ENCODE peak calls at places on chromosomes 6 and 20, in eight cellular contexts. F is fibroblast of the aortic adventitia, M is heart right ventricle, C is lower lobe of right lung, K is SJSA1, V is fibroblast of lung, G is mammary epithelial cell, I is left ventricle myocardium inferior. R is an unnamed sample.

GRCh38 chr20:14877616-14878015 is 540.2 kb upstream of the FLRT3 start:
- DNase-seq in F (no peak), M (no peak), C (no peak), K (no peak), V (no peak), G (no peak), I (no peak), R (no peak)

GRCh38 chr20:53706008-53706481 is 112.4 kb upstream of the ZNF217 start:
- DNase-seq in F (peak), M (no peak), C (no peak), K (peak), V (peak), G (no peak), I (no peak), R (no peak)

GRCh38 chr6:132209351-132209750 is 191.9 kb downstream of the MOXD1 start:
- DNase-seq in F (no peak), M (no peak), C (no peak), K (no peak), V (no peak), G (peak), I (no peak), R (peak)

GRCh38 chr6:45922728-45923351 is 92.8 kb downstream of the CLIC5 start:
- DNase-seq in F (peak), M (peak), C (peak), K (peak), V (peak), G (peak), I (peak), R (peak)

GRCh38 chr6:17485181-17485580 is 91.8 kb downstream of the CAP2 start:
- DNase-seq in F (no peak), M (no peak), C (no peak), K (no peak), V (no peak), G (no peak), I (no peak), R (no peak)

GRCh38 chr20:11451793-11452291 is 465.9 kb upstream of the BTBD3 start:
- DNase-seq in F (peak), M (no peak), C (no peak), K (peak), V (peak), G (peak), I (no peak), R (no peak)

GRCh38 chr20:60224914-60225313 is 266.7 kb downstream of the CDH26 start:
- DNase-seq in F (peak), M (no peak), C (no peak), K (peak), V (no peak), G (peak), I (no peak), R (peak)

GRCh38 chr6:113882341-113882740 is 25.2 kb downstream of the MARCKS start:
- DNase-seq in F (no peak), M (no peak), C (no peak), K (no peak), V (no peak), G (no peak), I (no peak), R (peak)

GRCh38 chr6:4973972-4974885 is 29.6 kb downstream of the RPP40 start:
- DNase-seq in F (peak), M (peak), C (no peak), K (no peak), V (peak), G (no peak), I (no peak), R (no peak)

GRCh38 chr20:17619351-17620093 is 49.6 kb downstream of the DSTN start:
- DNase-seq in F (no peak), M (no peak), C (no peak), K (no peak), V (no peak), G (no peak), I (no peak), R (no peak)

GRCh38 chr6:100482698-100483097 is 18.0 kb upstream of the SIM1 start:
- DNase-seq in F (no peak), M (no peak), C (no peak), K (no peak), V (no peak), G (no peak), I (no peak), R (no peak)

GRCh38 chr6:155782739-155783459 is 327.3 kb upstream of the NOX3 start:
- DNase-seq in F (peak), M (no peak), C (no peak), K (no peak), V (peak), G (no peak), I (no peak), R (no peak)

GRCh38 chr20:46695888-46696287 is 6.6 kb upstream of the TP53RK start:
- DNase-seq in F (peak), M (no peak), C (no peak), K (no peak), V (peak), G (peak), I (no peak), R (no peak)

GRCh38 chr20:18738055-18738454 is 75.5 kb upstream of the SCP2D1 start:
- DNase-seq in F (peak), M (no peak), C (peak), K (no peak), V (no peak), G (no peak), I (no peak), R (no peak)

GRCh38 chr6:128919412-128919811 is 36.5 kb downstream of the LAMA2 start:
- DNase-seq in F (peak), M (no peak), C (no peak), K (no peak), V (peak), G (no peak), I (no peak), R (peak)

GRCh38 chr6:166906376-166907044 is 49.8 kb downstream of the RNASET2 start:
- DNase-seq in F (no peak), M (no peak), C (no peak), K (no peak), V (no peak), G (no peak), I (no peak), R (no peak)

GRCh38 chr6:166905505-166906134 is 50.7 kb downstream of the RNASET2 start:
- DNase-seq in F (no peak), M (no peak), C (no peak), K (no peak), V (no peak), G (no peak), I (no peak), R (no peak)

GRCh38 chr6:166903500-166903899 is 52.9 kb downstream of the RNASET2 start:
- DNase-seq in F (no peak), M (no peak), C (no peak), K (no peak), V (no peak), G (no peak), I (no peak), R (no peak)

GRCh38 chr6:166904101-166904746 is 52.1 kb downstream of the RNASET2 start:
- DNase-seq in F (no peak), M (no peak), C (no peak), K (no peak), V (peak), G (no peak), I (no peak), R (no peak)

DNA sequence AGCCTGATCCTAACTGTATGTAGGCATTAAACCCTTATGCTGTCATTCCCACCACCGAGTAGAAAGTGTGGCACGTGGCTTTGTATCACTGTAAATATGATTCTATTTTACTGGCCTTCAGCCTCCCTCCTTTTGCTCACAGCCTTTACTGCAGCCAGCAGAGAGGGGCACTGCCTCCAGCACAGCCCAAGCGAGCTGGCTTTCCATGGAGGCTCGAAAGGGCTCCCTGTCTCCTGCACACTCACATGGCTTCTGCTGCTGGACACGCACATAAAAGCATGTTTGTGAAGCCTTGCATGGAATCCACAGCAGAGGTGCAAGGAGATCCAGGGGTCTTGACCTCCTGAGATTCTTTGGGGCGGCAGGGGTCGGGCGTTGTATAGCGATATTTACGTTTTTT is 51.3 kb downstream of the RNASET2 start:
- DNase-seq in F (no peak), M (no peak), C (no peak), K (no peak), V (no peak), G (no peak), I (no peak), R (no peak)
- H3K4me3 ChIP-seq in F (no peak), M (no peak), C (no peak), K (no peak), V (no peak), G (no peak), I (no peak), R (no peak)

GRCh38 chr20:3890410-3890751 is 1.2 kb downstream of the PANK2 start:
- DNase-seq in F (peak), M (no peak), C (no peak), K (peak), V (peak), G (peak), I (no peak), R (peak)

GRCh38 chr20:3889489-3890409 is 562 bp downstream of the PANK2 start:
- DNase-seq in F (no peak), M (peak), C (peak), K (peak), V (peak), G (peak), I (peak), R (peak)

GRCh38 chr20:3890999-3891929 is 2.1 kb downstream of the PANK2 start:
- DNase-seq in F (no peak), M (no peak), C (no peak), K (no peak), V (no peak), G (peak), I (no peak), R (peak)

GRCh38 chr20:3887870-3888614 is 1.1 kb upstream of the PANK2 start:
- DNase-seq in F (no peak), M (peak), C (no peak), K (no peak), V (peak), G (peak), I (no peak), R (no peak)

DNA sequence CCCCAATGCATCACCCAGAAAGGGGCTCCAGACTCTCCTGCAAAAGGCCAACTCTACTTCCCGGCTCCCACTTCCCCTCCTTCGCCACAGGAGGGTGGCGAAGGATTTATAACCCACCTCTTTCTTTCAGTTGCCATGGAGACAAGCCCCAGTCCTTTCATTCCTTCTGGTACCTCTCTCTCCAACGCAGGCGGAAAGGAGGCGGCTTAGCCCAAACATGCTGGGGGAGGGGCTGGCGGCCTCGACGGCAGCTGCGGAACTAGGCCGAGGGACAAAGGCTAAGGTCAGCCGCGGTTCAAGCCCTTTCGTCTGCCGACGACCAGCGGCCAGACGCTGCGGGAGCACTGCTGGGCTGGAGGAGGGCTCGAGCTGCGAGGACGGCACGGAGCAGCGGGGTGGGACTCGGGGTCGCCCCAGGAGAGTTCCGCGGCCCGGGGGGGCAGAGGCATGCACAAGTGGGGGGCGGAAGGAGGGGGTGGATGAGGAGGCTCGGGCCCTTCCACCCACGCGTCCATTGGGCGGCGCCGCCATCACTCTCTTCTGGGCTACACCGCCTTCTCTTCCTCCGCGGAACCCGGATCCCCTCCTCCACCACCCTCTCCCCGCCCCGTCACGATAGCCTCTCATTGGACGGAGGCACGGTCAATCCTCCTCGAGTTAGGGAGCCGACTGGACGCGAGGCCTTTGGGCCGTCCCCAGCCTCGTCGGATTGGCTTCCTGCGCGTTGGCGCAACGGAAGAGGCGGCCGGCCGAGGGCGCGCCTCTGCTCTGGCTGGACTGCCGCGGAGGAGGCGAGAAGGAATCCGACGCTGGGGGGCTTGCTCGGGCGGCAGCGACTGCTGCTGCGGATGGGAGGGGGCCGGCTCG is at the start of gene PANK2:
- DNase-seq in F (peak), M (peak), C (peak), K (peak), V (peak), G (peak), I (peak), R (peak)
- H3K4me3 ChIP-seq in F (peak), M (peak), C (peak), K (peak), V (peak), G (peak), I (peak), R (peak)

GRCh38 chr20:33668791-33669155 is 2.0 kb downstream of the ACTL10 start:
- DNase-seq in F (no peak), M (no peak), C (no peak), K (no peak), V (no peak), G (no peak), I (peak), R (no peak)

GRCh38 chr20:33668087-33668790 is 1.5 kb downstream of the ACTL10 start:
- DNase-seq in F (no peak), M (peak), C (peak), K (no peak), V (no peak), G (no peak), I (peak), R (no peak)

GRCh38 chr20:33666293-33667244 is at the start of gene ACTL10:
- DNase-seq in F (peak), M (peak), C (peak), K (no peak), V (peak), G (peak), I (peak), R (peak)

GRCh38 chr20:33669224-33669623 is 2.5 kb downstream of the ACTL10 start:
- DNase-seq in F (no peak), M (no peak), C (no peak), K (no peak), V (no peak), G (no peak), I (no peak), R (no peak)

DNA sequence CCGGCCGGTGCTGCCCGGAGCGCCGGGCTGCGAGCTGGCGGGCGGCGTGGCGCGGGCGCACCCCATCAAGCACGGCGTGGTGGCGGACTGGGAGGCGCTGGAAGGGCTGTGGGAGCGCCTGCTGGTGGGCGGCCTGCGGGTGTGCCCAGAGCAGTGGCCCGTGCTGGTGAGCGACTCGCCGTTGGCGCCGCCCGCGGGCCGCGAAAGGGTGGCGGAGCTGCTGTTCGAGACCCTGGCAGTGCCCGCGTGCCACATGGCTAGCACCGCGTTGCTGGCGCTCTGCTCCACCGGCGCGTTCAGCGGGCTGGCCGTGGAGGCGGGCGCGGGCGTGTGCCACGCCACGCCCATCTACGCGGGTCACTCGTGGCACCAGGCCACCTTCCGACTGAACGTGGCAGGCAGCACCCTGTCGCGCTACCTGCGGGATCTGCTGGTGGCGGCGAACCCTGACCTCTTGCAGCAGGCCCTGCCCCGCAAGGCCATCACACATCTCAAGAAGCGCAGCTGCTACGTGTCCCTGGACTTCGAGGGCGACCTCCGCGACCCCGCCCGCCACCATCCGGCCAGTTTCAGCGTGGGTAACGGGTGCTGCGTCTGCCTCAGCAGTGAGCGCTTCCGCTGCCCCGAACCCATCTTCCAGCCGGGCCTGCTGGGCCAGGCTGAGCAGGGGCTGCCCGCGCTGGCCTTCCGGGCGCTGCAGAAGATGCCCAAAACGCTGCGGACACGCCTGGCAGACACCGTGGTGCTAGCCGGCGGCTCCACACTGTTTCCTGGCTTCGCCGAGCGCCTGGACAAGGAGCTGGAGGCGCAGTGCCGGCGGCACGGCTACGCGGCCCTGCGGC is 723 bp downstream of the ACTL10 start:
- DNase-seq in F (peak), M (peak), C (peak), K (no peak), V (peak), G (peak), I (peak), R (peak)
- H3K4me3 ChIP-seq in F (peak), M (peak), C (peak), K (no peak), V (peak), G (peak), I (peak), R (peak)

GRCh38 chr6:138109042-138109997 is 2.1 kb upstream of the PERP start:
- DNase-seq in F (peak), M (peak), C (peak), K (peak), V (peak), G (peak), I (peak), R (peak)

GRCh38 chr6:138106665-138107077 is 548 bp downstream of the PERP start:
- DNase-seq in F (no peak), M (no peak), C (no peak), K (no peak), V (no peak), G (no peak), I (no peak), R (no peak)

GRCh38 chr6:138105880-138106664 is 1.1 kb downstream of the PERP start:
- DNase-seq in F (peak), M (no peak), C (no peak), K (peak), V (no peak), G (peak), I (no peak), R (peak)

GRCh38 chr6:138107078-138107751 is at the start of gene PERP:
- DNase-seq in F (peak), M (peak), C (peak), K (peak), V (peak), G (peak), I (peak), R (peak)

DNA sequence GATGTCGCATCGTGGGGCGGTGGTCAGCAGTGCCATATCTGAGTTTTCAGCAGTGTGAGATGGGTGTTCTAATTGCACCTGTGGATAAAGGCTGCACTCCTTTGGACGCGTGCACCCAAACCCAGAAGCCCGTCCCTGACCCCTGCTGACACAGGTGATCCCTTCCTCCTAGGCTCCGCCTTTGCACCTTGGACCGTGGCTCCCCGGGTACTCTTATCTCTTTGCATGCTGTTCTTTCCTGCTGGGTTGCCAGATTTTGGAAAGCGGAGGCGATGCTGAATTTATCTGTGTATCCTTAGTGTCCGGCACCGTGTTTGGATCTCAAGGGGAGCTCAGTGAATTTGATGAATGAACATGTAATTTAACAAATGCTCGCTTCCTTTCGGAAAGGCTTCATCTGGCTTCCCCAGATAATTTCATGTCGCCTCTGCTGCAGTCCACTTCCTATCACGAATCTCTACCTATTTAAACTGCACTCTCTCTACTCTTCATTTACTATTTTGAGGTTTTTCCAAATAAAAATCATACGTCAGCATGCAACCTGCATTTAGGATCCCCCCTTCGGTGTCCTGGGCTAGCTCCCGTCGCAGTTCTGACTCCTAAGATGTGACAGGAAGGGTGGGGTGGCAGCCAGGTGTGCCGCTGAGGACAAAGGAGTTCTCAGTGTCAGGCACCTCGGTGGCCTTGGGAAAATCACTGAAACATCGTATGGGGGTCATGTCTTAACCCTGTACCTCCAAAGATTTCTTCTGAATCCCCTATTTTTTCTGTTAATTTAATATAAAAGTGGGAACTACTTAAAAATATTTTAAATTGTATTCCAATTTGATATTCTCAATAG is 753 bp upstream of the PERP start:
- DNase-seq in F (no peak), M (no peak), C (no peak), K (no peak), V (no peak), G (peak), I (no peak), R (no peak)
- H3K4me3 ChIP-seq in F (peak), M (peak), C (peak), K (peak), V (peak), G (peak), I (peak), R (peak)

DNA sequence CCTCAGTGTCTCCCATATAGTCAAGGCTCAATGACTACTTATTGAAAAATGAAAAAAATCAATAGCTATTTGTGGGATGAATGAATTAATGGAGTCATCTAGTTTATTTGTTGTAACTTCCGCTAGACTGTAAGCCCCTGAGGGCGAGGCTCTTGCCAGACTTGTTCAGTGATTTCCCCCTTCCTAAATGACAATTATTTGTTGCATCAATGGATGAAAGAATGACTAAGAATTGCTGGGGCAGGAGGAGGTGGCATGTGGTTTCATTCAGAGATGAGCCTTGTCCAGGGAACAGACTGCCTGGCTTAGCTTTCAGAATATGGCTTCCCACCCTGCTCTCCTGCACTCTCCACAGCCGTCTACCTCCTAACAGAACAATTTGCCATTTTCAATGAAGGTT is 1.1 kb upstream of the PRELID3B start:
- DNase-seq in F (no peak), M (no peak), C (no peak), K (peak), V (no peak), G (peak), I (no peak), R (peak)
- H3K4me3 ChIP-seq in F (no peak), M (no peak), C (no peak), K (no peak), V (no peak), G (no peak), I (no peak), R (no peak)

GRCh38 chr6:121652726-121653623 is 217.5 kb downstream of the GJA1 start:
- DNase-seq in F (peak), M (no peak), C (no peak), K (peak), V (peak), G (peak), I (no peak), R (peak)
- H3K4me3 ChIP-seq in F (no peak), M (no peak), C (no peak), K (no peak), V (no peak), G (no peak), I (no peak), R (no peak)

GRCh38 chr6:149032599-149033405 is 284.7 kb upstream of the TAB2 start:
- DNase-seq in F (peak), M (no peak), C (no peak), K (peak), V (peak), G (peak), I (no peak), R (peak)
- H3K4me3 ChIP-seq in F (peak), M (no peak), C (no peak), K (no peak), V (no peak), G (no peak), I (no peak), R (no peak)

R was measured in bronchial epithelial cell.